ENCODE peak calls at places on chromosome 14, in seven cellular contexts. One of them, this sample, is unnamed.

GRCh38 chr14:47207636-47208035 is 467.8 kb downstream of the MDGA2 start:
- DNase-seq in neuronal stem cell: no peak
- DNase-seq in thoracic aorta: no peak
- DNase-seq in SK-N-SH: no peak
- DNase-seq in HepG2: no peak
- DNase-seq in keratinocyte: no peak
- DNase-seq in CD8-positive, alpha-beta memory T cell: no peak
- DNase-seq in this sample: no peak

GRCh38 chr14:92362781-92363235 is 39.8 kb downstream of the SLC24A4 start:
- DNase-seq in neuronal stem cell: no peak
- DNase-seq in thoracic aorta: peak; percentile 38
- DNase-seq in SK-N-SH: no peak
- DNase-seq in HepG2: no peak
- DNase-seq in keratinocyte: no peak
- DNase-seq in CD8-positive, alpha-beta memory T cell: no peak
- DNase-seq in this sample: no peak

GRCh38 chr14:103141117-103141796 is 18.0 kb downstream of the TNFAIP2 start:
- DNase-seq in neuronal stem cell: no peak
- DNase-seq in thoracic aorta: no peak
- DNase-seq in SK-N-SH: peak; percentile 63
- DNase-seq in HepG2: peak; percentile 54
- DNase-seq in keratinocyte: no peak
- DNase-seq in CD8-positive, alpha-beta memory T cell: peak; percentile 13
- DNase-seq in this sample: peak; percentile 54

GRCh38 chr14:100476012-100476822 is 111.0 kb downstream of the BEGAIN start:
- DNase-seq in neuronal stem cell: no peak
- DNase-seq in thoracic aorta: no peak
- DNase-seq in SK-N-SH: no peak
- DNase-seq in HepG2: peak; percentile 95
- DNase-seq in keratinocyte: no peak
- DNase-seq in CD8-positive, alpha-beta memory T cell: no peak
- DNase-seq in this sample: peak; percentile 88

GRCh38 chr14:75156901-75157300 is 19.5 kb downstream of the TMED10 start:
- DNase-seq in neuronal stem cell: no peak
- DNase-seq in thoracic aorta: no peak
- DNase-seq in SK-N-SH: no peak
- DNase-seq in HepG2: no peak
- DNase-seq in keratinocyte: no peak
- DNase-seq in CD8-positive, alpha-beta memory T cell: peak; percentile 20
- DNase-seq in this sample: no peak

GRCh38 chr14:95488376-95489162 is 27.9 kb downstream of the SYNE3 start:
- DNase-seq in neuronal stem cell: no peak
- DNase-seq in thoracic aorta: no peak
- DNase-seq in SK-N-SH: no peak
- DNase-seq in HepG2: no peak
- DNase-seq in keratinocyte: no peak
- DNase-seq in CD8-positive, alpha-beta memory T cell: no peak
- DNase-seq in this sample: no peak

GRCh38 chr14:74825008-74825407 is 50.9 kb downstream of the PROX2 start:
- DNase-seq in neuronal stem cell: no peak
- DNase-seq in thoracic aorta: no peak
- DNase-seq in SK-N-SH: no peak
- DNase-seq in HepG2: no peak
- DNase-seq in keratinocyte: no peak
- DNase-seq in CD8-positive, alpha-beta memory T cell: no peak
- DNase-seq in this sample: no peak

GRCh38 chr14:51396222-51396815 is 156.3 kb downstream of the TMX1 start:
- DNase-seq in neuronal stem cell: no peak
- DNase-seq in thoracic aorta: no peak
- DNase-seq in SK-N-SH: no peak
- DNase-seq in HepG2: no peak
- DNase-seq in keratinocyte: peak; percentile 92
- DNase-seq in CD8-positive, alpha-beta memory T cell: no peak
- DNase-seq in this sample: peak; percentile 78

GRCh38 chr14:26525057-26525456 is 72.8 kb downstream of the NOVA1 start:
- DNase-seq in neuronal stem cell: no peak
- DNase-seq in thoracic aorta: no peak
- DNase-seq in SK-N-SH: peak; percentile 9
- DNase-seq in HepG2: no peak
- DNase-seq in keratinocyte: no peak
- DNase-seq in CD8-positive, alpha-beta memory T cell: no peak
- DNase-seq in this sample: no peak

GRCh38 chr14:98993818-98994217 is 278.2 kb downstream of the BCL11B start:
- DNase-seq in neuronal stem cell: no peak
- DNase-seq in thoracic aorta: no peak
- DNase-seq in SK-N-SH: no peak
- DNase-seq in HepG2: no peak
- DNase-seq in keratinocyte: no peak
- DNase-seq in CD8-positive, alpha-beta memory T cell: no peak
- DNase-seq in this sample: no peak

GRCh38 chr14:88013750-88014349 is 8.9 kb downstream of the GPR65 start:
- DNase-seq in neuronal stem cell: peak; percentile 56
- DNase-seq in thoracic aorta: no peak
- DNase-seq in SK-N-SH: peak; percentile 53
- DNase-seq in HepG2: peak; percentile 66
- DNase-seq in keratinocyte: no peak
- DNase-seq in CD8-positive, alpha-beta memory T cell: peak; percentile 20
- DNase-seq in this sample: peak; percentile 48

GRCh38 chr14:71733210-71733883 is 198.9 kb upstream of the RGS6 start:
- DNase-seq in neuronal stem cell: no peak
- DNase-seq in thoracic aorta: no peak
- DNase-seq in SK-N-SH: no peak
- DNase-seq in HepG2: no peak
- DNase-seq in keratinocyte: no peak
- DNase-seq in CD8-positive, alpha-beta memory T cell: no peak
- DNase-seq in this sample: no peak

GRCh38 chr14:85165091-85165490 is 364.9 kb upstream of the FLRT2 start:
- DNase-seq in neuronal stem cell: no peak
- DNase-seq in thoracic aorta: no peak
- DNase-seq in SK-N-SH: no peak
- DNase-seq in HepG2: no peak
- DNase-seq in keratinocyte: no peak
- DNase-seq in CD8-positive, alpha-beta memory T cell: no peak
- DNase-seq in this sample: no peak

GRCh38 chr14:101541063-101541462 is 20.2 kb upstream of the DIO3 start:
- DNase-seq in neuronal stem cell: no peak
- DNase-seq in thoracic aorta: no peak
- DNase-seq in SK-N-SH: no peak
- DNase-seq in HepG2: no peak
- DNase-seq in keratinocyte: no peak
- DNase-seq in CD8-positive, alpha-beta memory T cell: no peak
- DNase-seq in this sample: no peak

GRCh38 chr14:44657153-44657552 is 150.1 kb upstream of the FSCB start:
- DNase-seq in neuronal stem cell: no peak
- DNase-seq in thoracic aorta: no peak
- DNase-seq in SK-N-SH: no peak
- DNase-seq in HepG2: no peak
- DNase-seq in keratinocyte: no peak
- DNase-seq in CD8-positive, alpha-beta memory T cell: no peak
- DNase-seq in this sample: no peak

GRCh38 chr14:77200406-77200985 is 18.9 kb downstream of the TMEM63C start:
- DNase-seq in neuronal stem cell: no peak
- DNase-seq in thoracic aorta: no peak
- DNase-seq in SK-N-SH: no peak
- DNase-seq in HepG2: no peak
- DNase-seq in keratinocyte: no peak
- DNase-seq in CD8-positive, alpha-beta memory T cell: no peak
- DNase-seq in this sample: no peak

GRCh38 chr14:83706555-83706954 is 1823.4 kb upstream of the FLRT2 start:
- DNase-seq in neuronal stem cell: peak; percentile 58
- DNase-seq in thoracic aorta: no peak
- DNase-seq in SK-N-SH: peak; percentile 1
- DNase-seq in HepG2: no peak
- DNase-seq in keratinocyte: no peak
- DNase-seq in CD8-positive, alpha-beta memory T cell: no peak
- DNase-seq in this sample: no peak

GRCh38 chr14:71592361-71592760 is 339.9 kb upstream of the RGS6 start:
- DNase-seq in neuronal stem cell: no peak
- DNase-seq in thoracic aorta: no peak
- DNase-seq in SK-N-SH: no peak
- DNase-seq in HepG2: no peak
- DNase-seq in keratinocyte: no peak
- DNase-seq in CD8-positive, alpha-beta memory T cell: no peak
- DNase-seq in this sample: no peak

GRCh38 chr14:105203057-105203494 is 22.0 kb upstream of the NUDT14 start:
- DNase-seq in neuronal stem cell: peak; percentile 74
- DNase-seq in thoracic aorta: peak; percentile 38
- DNase-seq in SK-N-SH: peak; percentile 93
- DNase-seq in HepG2: no peak
- DNase-seq in keratinocyte: no peak
- DNase-seq in CD8-positive, alpha-beta memory T cell: peak; percentile 56
- DNase-seq in this sample: peak; percentile 7

GRCh38 chr14:92600318-92601053 is 86.9 kb downstream of the RIN3 start:
- DNase-seq in neuronal stem cell: no peak
- DNase-seq in thoracic aorta: no peak
- DNase-seq in SK-N-SH: no peak
- DNase-seq in HepG2: no peak
- DNase-seq in keratinocyte: no peak
- DNase-seq in CD8-positive, alpha-beta memory T cell: no peak
- DNase-seq in this sample: no peak

GRCh38 chr14:92646952-92647461 is 101.4 kb downstream of the LGMN start:
- DNase-seq in neuronal stem cell: no peak
- DNase-seq in thoracic aorta: no peak
- DNase-seq in SK-N-SH: no peak
- DNase-seq in HepG2: no peak
- DNase-seq in keratinocyte: no peak
- DNase-seq in CD8-positive, alpha-beta memory T cell: no peak
- DNase-seq in this sample: no peak

GRCh38 chr14:73739899-73740685 is 25.9 kb upstream of the PNMA1 start:
- DNase-seq in neuronal stem cell: no peak
- DNase-seq in thoracic aorta: no peak
- DNase-seq in SK-N-SH: no peak
- DNase-seq in HepG2: no peak
- DNase-seq in keratinocyte: no peak
- DNase-seq in CD8-positive, alpha-beta memory T cell: no peak
- DNase-seq in this sample: no peak

DNA sequence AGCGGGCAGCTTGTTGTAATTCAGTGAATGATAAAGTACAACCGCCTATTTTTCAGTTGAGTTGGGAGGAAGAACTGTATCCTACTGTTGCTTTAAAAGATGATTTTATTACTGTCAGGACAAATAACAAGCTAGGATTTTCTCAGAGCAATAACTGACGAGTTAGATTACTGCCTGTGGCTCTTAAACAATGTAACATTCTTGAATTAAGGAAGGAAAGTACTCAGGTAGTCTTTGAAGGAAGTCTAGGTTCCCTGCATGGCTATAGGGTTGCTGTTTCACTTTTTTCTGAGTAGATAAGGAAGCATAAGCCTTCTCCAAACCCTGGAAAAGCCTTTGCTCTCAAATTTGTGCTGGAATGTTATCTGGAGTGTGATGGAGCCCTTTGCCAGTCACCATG is 17.6 kb downstream of the NUBPL start:
- DNase-seq in neuronal stem cell: no peak
- DNase-seq in thoracic aorta: no peak
- DNase-seq in SK-N-SH: no peak
- DNase-seq in HepG2: no peak
- DNase-seq in keratinocyte: no peak
- DNase-seq in CD8-positive, alpha-beta memory T cell: no peak
- DNase-seq in this sample: no peak
- H3K27ac ChIP-seq in neuronal stem cell: no peak overlapping the region
- H3K27ac ChIP-seq in thoracic aorta: no peak overlapping the region
- H3K27ac ChIP-seq in SK-N-SH: no peak overlapping the region
- H3K27ac ChIP-seq in HepG2: no peak overlapping the region
- H3K27ac ChIP-seq in keratinocyte: no peak overlapping the region
- H3K27ac ChIP-seq in CD8-positive, alpha-beta memory T cell: no peak overlapping the region
- H3K27ac ChIP-seq in this sample: no peak overlapping the region

GRCh38 chr14:90293766-90294471 is 37.6 kb downstream of the PSMC1 start:
- DNase-seq in neuronal stem cell: no peak
- DNase-seq in thoracic aorta: no peak
- DNase-seq in SK-N-SH: no peak
- DNase-seq in HepG2: no peak
- DNase-seq in keratinocyte: no peak
- DNase-seq in CD8-positive, alpha-beta memory T cell: no peak
- DNase-seq in this sample: no peak
- H3K36me3 ChIP-seq in neuronal stem cell: peaks cover 93% of the 10 kb centered on the region
- H3K36me3 ChIP-seq in thoracic aorta: peaks cover 22% of the 10 kb centered on the region
- H3K36me3 ChIP-seq in SK-N-SH: peaks cover 50% of the 10 kb centered on the region
- H3K36me3 ChIP-seq in HepG2: peaks cover 4% of the 10 kb centered on the region
- H3K36me3 ChIP-seq in keratinocyte: peaks cover 12% of the 10 kb centered on the region
- H3K36me3 ChIP-seq in CD8-positive, alpha-beta memory T cell: peaks cover 29% of the 10 kb centered on the region
- H3K36me3 ChIP-seq in this sample: no peaks in the 10 kb centered on the region

GRCh38 chr14:34824826-34825225 is 50.3 kb downstream of the BAZ1A start:
- DNase-seq in neuronal stem cell: no peak
- DNase-seq in thoracic aorta: no peak
- DNase-seq in SK-N-SH: no peak
- DNase-seq in HepG2: no peak
- DNase-seq in keratinocyte: no peak
- DNase-seq in CD8-positive, alpha-beta memory T cell: no peak
- DNase-seq in this sample: no peak

GRCh38 chr14:34826661-34827060 is 48.5 kb downstream of the BAZ1A start:
- DNase-seq in neuronal stem cell: no peak
- DNase-seq in thoracic aorta: no peak
- DNase-seq in SK-N-SH: no peak
- DNase-seq in HepG2: no peak
- DNase-seq in keratinocyte: no peak
- DNase-seq in CD8-positive, alpha-beta memory T cell: no peak
- DNase-seq in this sample: no peak

DNA sequence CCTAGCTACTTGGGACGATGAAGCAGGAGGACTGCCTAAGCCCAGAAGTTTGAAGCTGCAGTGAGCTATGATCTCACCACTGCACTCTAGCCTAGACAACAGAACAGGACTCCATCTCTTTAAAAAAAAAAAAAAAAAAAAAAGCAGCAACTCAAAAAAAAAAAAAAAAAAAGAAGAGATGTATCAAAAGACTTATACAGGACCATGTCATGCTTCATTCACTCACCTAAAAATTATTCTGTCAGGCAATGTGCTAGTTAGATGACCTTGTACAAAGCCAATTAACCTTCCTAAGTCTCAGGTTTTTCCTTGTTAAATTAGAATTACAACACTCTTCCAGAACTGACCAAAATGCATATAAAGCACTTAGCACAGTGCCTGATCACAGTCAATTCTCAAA is 50.9 kb downstream of the BAZ1A start:
- DNase-seq in neuronal stem cell: no peak
- DNase-seq in thoracic aorta: no peak
- DNase-seq in SK-N-SH: no peak
- DNase-seq in HepG2: no peak
- DNase-seq in keratinocyte: no peak
- DNase-seq in CD8-positive, alpha-beta memory T cell: no peak
- DNase-seq in this sample: no peak
- H3K27ac ChIP-seq in neuronal stem cell: no peak overlapping the region
- H3K27ac ChIP-seq in thoracic aorta: no peak overlapping the region
- H3K27ac ChIP-seq in SK-N-SH: no peak overlapping the region
- H3K27ac ChIP-seq in HepG2: no peak overlapping the region
- H3K27ac ChIP-seq in keratinocyte: no peak overlapping the region
- H3K27ac ChIP-seq in CD8-positive, alpha-beta memory T cell: no peak overlapping the region
- H3K27ac ChIP-seq in this sample: no peak overlapping the region

DNA sequence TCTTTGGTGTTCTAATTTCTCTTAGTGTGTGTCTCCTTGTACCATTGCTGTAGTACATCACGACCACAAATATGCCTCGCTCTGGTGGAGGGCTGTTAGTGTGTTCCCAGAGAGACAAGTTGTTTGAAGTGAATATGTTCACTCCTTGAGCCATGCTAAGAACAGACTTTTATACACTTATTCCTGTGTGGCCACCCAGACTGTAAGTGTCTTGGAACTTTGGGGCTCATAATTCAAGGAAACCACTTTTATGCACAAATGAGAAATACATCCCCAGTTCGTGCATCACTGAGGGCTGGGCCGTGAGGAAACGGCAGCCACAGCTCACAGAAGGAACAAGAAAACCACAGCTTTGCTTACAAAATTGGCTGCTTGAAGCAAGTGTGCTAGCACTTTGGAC is 362.1 kb upstream of the DDHD1 start:
- DNase-seq in neuronal stem cell: no peak
- DNase-seq in thoracic aorta: no peak
- DNase-seq in SK-N-SH: no peak
- DNase-seq in HepG2: no peak
- DNase-seq in keratinocyte: no peak
- DNase-seq in CD8-positive, alpha-beta memory T cell: no peak
- DNase-seq in this sample: no peak
- H3K36me3 ChIP-seq in neuronal stem cell: no peaks in the 10 kb centered on the region
- H3K36me3 ChIP-seq in thoracic aorta: no peaks in the 10 kb centered on the region
- H3K36me3 ChIP-seq in SK-N-SH: no peaks in the 10 kb centered on the region
- H3K36me3 ChIP-seq in HepG2: no peaks in the 10 kb centered on the region
- H3K36me3 ChIP-seq in keratinocyte: no peaks in the 10 kb centered on the region
- H3K36me3 ChIP-seq in CD8-positive, alpha-beta memory T cell: no peaks in the 10 kb centered on the region
- H3K36me3 ChIP-seq in this sample: no peaks in the 10 kb centered on the region

This sample was measured in Panc1.